ENCODE peak calls at places on chromosomes 5 and 9, in nine cellular contexts. One of them, this sample, is unnamed.

GRCh38 chr5:126446498-126447224 is 23.5 kb downstream of the GRAMD2B start:
- DNase-seq in germinal center: no peak
- DNase-seq in SW480: peak
- DNase-seq in H54: peak
- DNase-seq in mammary epithelial cell: peak
- DNase-seq in H9: no peak
- DNase-seq in foreskin fibroblast: peak
- DNase-seq in HuH-7: no peak
- DNase-seq in CD8-positive, alpha-beta memory T cell: no peak
- DNase-seq in this sample: peak

GRCh38 chr9:131318211-131318610 is 28.7 kb downstream of the PLPP7 start:
- DNase-seq in CD8-positive, alpha-beta memory T cell: peak
- DNase-seq in mammary epithelial cell: no peak
- DNase-seq in germinal center: no peak
- DNase-seq in H54: no peak
- DNase-seq in SW480: no peak
- DNase-seq in HuH-7: no peak
- DNase-seq in foreskin fibroblast: peak
- DNase-seq in H9: no peak
- DNase-seq in this sample: no peak

GRCh38 chr5:66306844-66307315 is 162.8 kb downstream of the SREK1 start:
- DNase-seq in mammary epithelial cell: no peak
- DNase-seq in foreskin fibroblast: no peak
- DNase-seq in SW480: no peak
- DNase-seq in germinal center: no peak
- DNase-seq in H9: no peak
- DNase-seq in CD8-positive, alpha-beta memory T cell: no peak
- DNase-seq in H54: no peak
- DNase-seq in HuH-7: no peak
- DNase-seq in this sample: no peak

GRCh38 chr5:2303391-2304100 is 420.8 kb upstream of the IRX4 start:
- DNase-seq in mammary epithelial cell: no peak
- DNase-seq in H54: no peak
- DNase-seq in CD8-positive, alpha-beta memory T cell: no peak
- DNase-seq in H9: peak
- DNase-seq in germinal center: no peak
- DNase-seq in foreskin fibroblast: peak
- DNase-seq in HuH-7: no peak
- DNase-seq in SW480: no peak
- DNase-seq in this sample: no peak

GRCh38 chr9:97773723-97774122 is 76.6 kb upstream of the XPA start:
- DNase-seq in mammary epithelial cell: no peak
- DNase-seq in germinal center: no peak
- DNase-seq in H54: peak
- DNase-seq in H9: no peak
- DNase-seq in foreskin fibroblast: peak
- DNase-seq in SW480: no peak
- DNase-seq in HuH-7: no peak
- DNase-seq in CD8-positive, alpha-beta memory T cell: no peak
- DNase-seq in this sample: no peak

GRCh38 chr5:76608833-76609232 is 14.4 kb downstream of the F2RL2 start:
- DNase-seq in HuH-7: no peak
- DNase-seq in foreskin fibroblast: peak
- DNase-seq in SW480: no peak
- DNase-seq in mammary epithelial cell: no peak
- DNase-seq in germinal center: no peak
- DNase-seq in CD8-positive, alpha-beta memory T cell: no peak
- DNase-seq in H9: no peak
- DNase-seq in H54: no peak
- DNase-seq in this sample: no peak

GRCh38 chr9:136617746-136618577 is 44.8 kb upstream of the EGFL7 start:
- DNase-seq in HuH-7: no peak
- DNase-seq in foreskin fibroblast: no peak
- DNase-seq in SW480: no peak
- DNase-seq in mammary epithelial cell: no peak
- DNase-seq in H9: no peak
- DNase-seq in H54: no peak
- DNase-seq in germinal center: no peak
- DNase-seq in CD8-positive, alpha-beta memory T cell: no peak
- DNase-seq in this sample: no peak

GRCh38 chr9:71909887-71910601 is 949 bp downstream of the ABHD17B start:
- DNase-seq in mammary epithelial cell: peak
- DNase-seq in SW480: peak
- DNase-seq in germinal center: peak
- DNase-seq in CD8-positive, alpha-beta memory T cell: peak
- DNase-seq in foreskin fibroblast: peak
- DNase-seq in HuH-7: peak
- DNase-seq in H54: peak
- DNase-seq in H9: peak
- DNase-seq in this sample: no peak

GRCh38 chr9:93629920-93630319 is 53.5 kb downstream of the PHF2 start:
- DNase-seq in mammary epithelial cell: no peak
- DNase-seq in CD8-positive, alpha-beta memory T cell: no peak
- DNase-seq in HuH-7: no peak
- DNase-seq in foreskin fibroblast: no peak
- DNase-seq in germinal center: no peak
- DNase-seq in H9: no peak
- DNase-seq in SW480: no peak
- DNase-seq in H54: no peak
- DNase-seq in this sample: no peak

GRCh38 chr9:121120386-121120785 is 45.6 kb downstream of the CNTRL start:
- DNase-seq in mammary epithelial cell: no peak
- DNase-seq in SW480: no peak
- DNase-seq in germinal center: no peak
- DNase-seq in H9: no peak
- DNase-seq in foreskin fibroblast: no peak
- DNase-seq in H54: no peak
- DNase-seq in CD8-positive, alpha-beta memory T cell: no peak
- DNase-seq in HuH-7: no peak
- DNase-seq in this sample: no peak

GRCh38 chr5:171963416-171963815 is 43.0 kb downstream of the FBXW11 start:
- DNase-seq in H9: no peak
- DNase-seq in mammary epithelial cell: no peak
- DNase-seq in HuH-7: no peak
- DNase-seq in H54: no peak
- DNase-seq in SW480: no peak
- DNase-seq in foreskin fibroblast: no peak
- DNase-seq in CD8-positive, alpha-beta memory T cell: no peak
- DNase-seq in germinal center: no peak
- DNase-seq in this sample: no peak

GRCh38 chr9:72602629-72603028 is 81.2 kb downstream of the TMC1 start:
- DNase-seq in mammary epithelial cell: no peak
- DNase-seq in H9: no peak
- DNase-seq in CD8-positive, alpha-beta memory T cell: no peak
- DNase-seq in SW480: no peak
- DNase-seq in foreskin fibroblast: peak
- DNase-seq in HuH-7: no peak
- DNase-seq in germinal center: no peak
- DNase-seq in H54: no peak
- DNase-seq in this sample: no peak

GRCh38 chr9:3508531-3509374 is 17.0 kb downstream of the RFX3 start:
- DNase-seq in mammary epithelial cell: peak
- DNase-seq in CD8-positive, alpha-beta memory T cell: no peak
- DNase-seq in SW480: peak
- DNase-seq in HuH-7: no peak
- DNase-seq in foreskin fibroblast: peak
- DNase-seq in H9: no peak
- DNase-seq in H54: no peak
- DNase-seq in germinal center: no peak
- DNase-seq in this sample: no peak

GRCh38 chr5:78377056-78377717 is 16.8 kb downstream of the SCAMP1 start:
- DNase-seq in germinal center: no peak
- DNase-seq in HuH-7: no peak
- DNase-seq in SW480: no peak
- DNase-seq in foreskin fibroblast: peak
- DNase-seq in H9: no peak
- DNase-seq in H54: no peak
- DNase-seq in mammary epithelial cell: peak
- DNase-seq in CD8-positive, alpha-beta memory T cell: no peak
- DNase-seq in this sample: no peak

GRCh38 chr9:87657893-87658292 is 68.0 kb upstream of the CTSL start:
- DNase-seq in mammary epithelial cell: no peak
- DNase-seq in foreskin fibroblast: no peak
- DNase-seq in germinal center: no peak
- DNase-seq in SW480: no peak
- DNase-seq in HuH-7: no peak
- DNase-seq in H54: no peak
- DNase-seq in H9: peak
- DNase-seq in CD8-positive, alpha-beta memory T cell: no peak
- DNase-seq in this sample: no peak

GRCh38 chr9:95733687-95734659 is 141.5 kb upstream of the ERCC6L2 start:
- DNase-seq in SW480: no peak
- DNase-seq in CD8-positive, alpha-beta memory T cell: no peak
- DNase-seq in H9: no peak
- DNase-seq in germinal center: no peak
- DNase-seq in mammary epithelial cell: no peak
- DNase-seq in H54: no peak
- DNase-seq in HuH-7: no peak
- DNase-seq in foreskin fibroblast: no peak
- DNase-seq in this sample: no peak

GRCh38 chr9:26975728-26976707 is 19.8 kb downstream of the IFT74 start:
- DNase-seq in H9: peak
- DNase-seq in germinal center: no peak
- DNase-seq in foreskin fibroblast: peak
- DNase-seq in H54: no peak
- DNase-seq in HuH-7: peak
- DNase-seq in SW480: peak
- DNase-seq in mammary epithelial cell: peak
- DNase-seq in CD8-positive, alpha-beta memory T cell: no peak
- DNase-seq in this sample: no peak

GRCh38 chr9:89854715-89855475 is 250.1 kb downstream of the GADD45G start:
- DNase-seq in HuH-7: no peak
- DNase-seq in CD8-positive, alpha-beta memory T cell: no peak
- DNase-seq in SW480: no peak
- DNase-seq in foreskin fibroblast: no peak
- DNase-seq in H9: peak
- DNase-seq in germinal center: no peak
- DNase-seq in mammary epithelial cell: no peak
- DNase-seq in H54: no peak
- DNase-seq in this sample: no peak

GRCh38 chr5:168165221-168165965 is 126.1 kb upstream of the WWC1 start:
- DNase-seq in CD8-positive, alpha-beta memory T cell: no peak
- DNase-seq in SW480: peak
- DNase-seq in foreskin fibroblast: no peak
- DNase-seq in germinal center: no peak
- DNase-seq in H9: peak
- DNase-seq in H54: no peak
- DNase-seq in HuH-7: no peak
- DNase-seq in mammary epithelial cell: peak
- DNase-seq in this sample: no peak

GRCh38 chr5:8473016-8473415 is 604.1 kb downstream of the MTRR start:
- DNase-seq in H54: no peak
- DNase-seq in HuH-7: no peak
- DNase-seq in SW480: no peak
- DNase-seq in mammary epithelial cell: no peak
- DNase-seq in germinal center: no peak
- DNase-seq in CD8-positive, alpha-beta memory T cell: no peak
- DNase-seq in foreskin fibroblast: no peak
- DNase-seq in H9: no peak
- DNase-seq in this sample: no peak